ENCODE peak calls at places on chromosomes 11 and 22, in five cellular contexts. H is pancreas, W is A549, Q is colonic mucosa, T is keratinocyte. A is an unnamed sample.

GRCh38 chr22:23562186-23562585 is 17.9 kb downstream of the IGLL1 start:
- DNase-seq in W (no peak), Q (no peak), H (no peak), T (no peak), A (no peak)

GRCh38 chr11:66142370-66143263 is 72.5 kb downstream of the PACS1 start:
- DNase-seq in W (peak; percentile 70), H (no peak), Q (no peak), T (no peak), A (no peak)

GRCh38 chr11:57942808-57943207 is 80.9 kb upstream of the OR9Q1 start:
- DNase-seq in H (no peak), W (no peak), T (peak; percentile 57), Q (no peak), A (no peak)

GRCh38 chr22:42066133-42066761 is 4.4 kb downstream of the NAGA start:
- DNase-seq in T (no peak), W (no peak), Q (peak; percentile 16), H (no peak), A (no peak)

GRCh38 chr11:47028530-47029093 is 92.1 kb downstream of the CSTPP1 start:
- DNase-seq in H (no peak), T (no peak), W (no peak), Q (no peak), A (no peak)

GRCh38 chr22:26756675-26757293 is 99.4 kb downstream of the MIAT start:
- DNase-seq in Q (peak; percentile 37), W (no peak), H (peak; percentile 55), T (no peak), A (peak; percentile 5)

GRCh38 chr11:10885703-10886363 is 28.0 kb upstream of the ZBED5 start:
- DNase-seq in Q (no peak), T (no peak), H (no peak), W (peak; percentile 18), A (peak; percentile 53)

GRCh38 chr22:24810043-24810749 is 4.2 kb downstream of the SGSM1 start:
- DNase-seq in T (no peak), H (no peak), Q (no peak), W (no peak), A (no peak)

GRCh38 chr22:24871611-24872205 is 65.7 kb downstream of the SGSM1 start:
- DNase-seq in H (no peak), W (no peak), Q (no peak), T (no peak), A (no peak)

GRCh38 chr22:38657248-38657909 is 941 bp downstream of the CBY1 start:
- DNase-seq in Q (peak; percentile 38), H (peak; percentile 31), W (peak; percentile 3), T (no peak), A (peak; percentile 42)

GRCh38 chr11:1226226-1226961 is 3.5 kb downstream of the MUC5B start:
- DNase-seq in T (no peak), W (no peak), H (peak; percentile 22), Q (peak; percentile 23), A (no peak)

GRCh38 chr11:87589082-87589481 is 551.3 kb downstream of the TMEM135 start:
- DNase-seq in T (no peak), Q (no peak), W (no peak), H (no peak), A (no peak)

GRCh38 chr11:45665206-45665932 is at the start of gene CHST1:
- DNase-seq in Q (peak; percentile 27), T (no peak), H (peak; percentile 63), W (no peak), A (peak; percentile 5)

GRCh38 chr11:112457532-112457931 is 196.9 kb upstream of the PLET1 start:
- DNase-seq in T (no peak), W (no peak), Q (no peak), H (no peak), A (no peak)

GRCh38 chr11:112454841-112455240 is 194.2 kb upstream of the PLET1 start:
- DNase-seq in Q (no peak), W (no peak), H (no peak), T (no peak), A (peak; percentile 52)

GRCh38 chr11:112455791-112456190 is 195.1 kb upstream of the PLET1 start:
- DNase-seq in H (no peak), Q (no peak), T (no peak), W (no peak), A (peak; percentile 11)

GRCh38 chr11:112460141-112460540 is 199.5 kb upstream of the PLET1 start:
- DNase-seq in H (no peak), T (no peak), W (no peak), Q (no peak), A (no peak)

DNA sequence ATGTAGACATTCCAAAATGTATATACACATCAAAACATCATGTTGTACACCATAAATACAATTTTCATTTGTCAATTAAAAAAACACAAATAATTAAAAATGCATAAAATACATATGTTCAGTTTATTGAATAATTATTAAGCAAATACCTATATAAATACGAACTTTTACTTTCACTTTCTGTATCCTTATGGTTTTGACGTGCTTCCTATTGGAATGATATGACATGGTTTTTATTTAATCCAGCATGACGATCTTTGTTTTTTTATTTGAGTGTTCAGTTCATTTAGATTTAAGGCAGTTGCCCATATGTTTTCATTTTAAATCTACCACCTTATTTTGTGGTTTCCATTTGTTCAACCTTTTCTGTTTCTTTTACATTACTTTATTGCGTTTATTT is 198.3 kb upstream of the PLET1 start:
- DNase-seq in H (no peak), T (no peak), W (no peak), Q (no peak), A (peak; percentile 38)
- H3K4me3 ChIP-seq in H (peak overlapping the region; percentile 4), T (peak overlapping the region; percentile 51), W (peak overlapping the region; percentile 24), Q (no peak overlapping the region), A (no peak overlapping the region)

GRCh38 chr11:70488171-70488570 is 89.8 kb downstream of the CTTN start:
- DNase-seq in Q (no peak), W (no peak), T (no peak), H (peak; percentile 2), A (no peak)
- H3K4me3 ChIP-seq in Q (no peak overlapping the region), W (no peak overlapping the region), T (no peak overlapping the region), H (no peak overlapping the region), A (no peak overlapping the region)

DNA sequence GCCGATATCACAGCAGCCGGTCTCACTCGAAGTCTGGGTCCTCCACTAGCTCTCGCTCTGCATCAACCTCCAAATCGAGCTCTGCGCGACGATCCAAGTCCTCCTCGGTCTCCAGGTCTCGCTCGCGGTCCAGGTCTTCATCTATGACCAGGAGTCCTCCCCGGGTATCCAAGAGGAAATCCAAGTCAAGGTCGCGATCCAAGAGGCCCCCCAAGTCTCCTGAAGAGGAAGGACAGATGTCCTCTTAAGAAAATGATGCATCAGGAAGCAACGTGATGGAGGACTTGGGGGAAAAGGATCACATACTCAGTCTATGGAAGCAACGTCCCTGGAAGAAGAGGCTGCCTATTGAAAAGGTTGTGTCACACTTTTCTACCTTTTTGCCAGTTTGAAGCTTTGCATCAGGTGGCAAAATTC is 1.1 kb downstream of the SRSF8 start:
- DNase-seq in H (no peak), T (no peak), Q (peak; percentile 65), W (no peak), A (peak; percentile 51)
- H3K4me3 ChIP-seq in H (peak overlapping the region; percentile 76), T (peak overlapping the region; percentile 100), Q (peak overlapping the region; percentile 79), W (peak overlapping the region; percentile 69), A (peak overlapping the region; percentile 93)

DNA sequence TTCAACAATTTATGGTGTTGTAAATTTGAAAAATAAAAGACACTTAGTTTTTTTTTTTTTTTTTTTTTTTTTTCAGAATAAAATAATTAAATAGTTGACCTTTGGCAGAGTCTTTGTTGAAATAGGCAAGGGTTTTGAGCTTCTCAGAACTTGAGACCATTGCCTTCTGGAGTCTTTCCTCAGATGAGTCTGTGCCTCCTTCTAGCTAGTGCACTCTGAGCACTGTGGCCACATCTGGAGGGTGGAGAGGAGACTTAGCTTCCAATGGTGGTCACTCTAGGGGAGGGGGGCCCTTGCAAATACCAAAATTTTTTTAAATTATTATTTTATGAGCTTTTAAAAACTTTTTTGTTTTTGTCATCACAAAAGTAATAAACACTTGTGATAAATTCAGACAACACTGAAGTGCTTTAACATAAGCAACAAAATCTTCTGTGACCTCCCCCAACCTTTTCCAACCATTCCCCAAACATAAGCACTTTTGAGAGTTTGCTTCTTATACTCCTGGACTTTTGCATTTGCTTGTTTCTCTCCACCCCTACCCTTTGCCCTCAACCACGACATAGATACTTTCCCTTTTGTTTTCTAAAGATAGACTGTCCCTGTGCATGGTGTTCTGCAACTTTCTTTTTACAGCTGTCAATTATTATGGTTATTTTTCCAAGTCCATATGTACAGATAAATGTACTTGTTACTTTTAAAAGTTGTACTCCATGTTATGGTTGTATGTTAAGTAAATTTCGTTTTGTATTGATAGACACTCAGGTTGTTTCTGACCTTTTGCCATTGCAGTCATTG is 41.1 kb downstream of the BMAL1 start:
- DNase-seq in H (no peak), T (no peak), Q (no peak), W (no peak), A (peak; percentile 86)
- H3K4me3 ChIP-seq in H (no peak overlapping the region), T (no peak overlapping the region), Q (no peak overlapping the region), W (no peak overlapping the region), A (no peak overlapping the region)

GRCh38 chr11:125368757-125369156 is 127.3 kb downstream of the FEZ1 start:
- DNase-seq in H (no peak), T (no peak), Q (no peak), W (no peak), A (no peak)

GRCh38 chr11:125372088-125372487 is 124.0 kb downstream of the FEZ1 start:
- DNase-seq in Q (no peak), H (no peak), T (no peak), W (no peak), A (no peak)

GRCh38 chr11:125369808-125370207 is 126.3 kb downstream of the FEZ1 start:
- DNase-seq in H (no peak), T (no peak), W (no peak), Q (no peak), A (no peak)

GRCh38 chr11:125371451-125371935 is 124.6 kb downstream of the FEZ1 start:
- DNase-seq in H (no peak), W (no peak), T (no peak), Q (no peak), A (no peak)

GRCh38 chr11:125370561-125371389 is 125.3 kb downstream of the FEZ1 start:
- DNase-seq in Q (no peak), H (no peak), W (no peak), T (no peak), A (no peak)
- H3K4me3 ChIP-seq in Q (no peak overlapping the region), H (no peak overlapping the region), W (no peak overlapping the region), T (no peak overlapping the region), A (no peak overlapping the region)

DNA sequence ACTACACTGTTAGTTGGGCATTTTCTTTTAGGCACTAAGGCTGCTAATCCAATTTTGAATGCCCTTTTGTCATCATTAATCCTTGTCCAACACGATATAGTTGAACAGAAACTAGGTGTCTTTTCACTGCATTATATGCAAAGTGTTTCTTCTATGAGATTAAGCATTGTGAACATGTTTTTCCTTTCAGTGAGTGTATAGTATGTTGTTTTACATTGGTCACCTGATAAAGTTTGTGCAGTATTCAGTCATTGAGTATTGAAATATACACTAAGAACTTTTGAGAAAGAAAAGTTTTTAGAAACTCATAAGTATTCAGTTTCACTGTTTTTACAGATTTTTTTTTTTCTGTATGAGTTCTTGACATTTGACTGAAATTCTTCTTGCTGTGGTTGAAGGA is 59.0 kb downstream of the ZC3H12C start:
- DNase-seq in H (no peak), T (no peak), W (no peak), Q (no peak), A (no peak)
- H3K4me3 ChIP-seq in H (no peak overlapping the region), T (no peak overlapping the region), W (no peak overlapping the region), Q (no peak overlapping the region), A (no peak overlapping the region)

GRCh38 chr11:13348305-13348704 is 70.7 kb downstream of the BMAL1 start:
- DNase-seq in W (no peak), Q (no peak), H (no peak), T (no peak), A (no peak)
- H3K4me3 ChIP-seq in W (no peak overlapping the region), Q (no peak overlapping the region), H (no peak overlapping the region), T (no peak overlapping the region), A (no peak overlapping the region)

A was measured in small intestine.